ENCODE peak calls at places on chromosomes 3 and 15, in five cellular contexts. O is AG20443, U is HTR-8/SVneo, A is spleen, T is astrocyte. W is an unnamed sample.

GRCh38 chr3:10291641-10292040 is 1.1 kb downstream of the GHRL start:
- DNase-seq in T (no peak), A (no peak), U (no peak), O (no peak), W (no peak)

GRCh38 chr3:54822206-54822605 is 105.7 kb downstream of the LRTM1 start:
- DNase-seq in T (peak), O (peak), A (no peak), U (no peak), W (no peak)

GRCh38 chr3:81005992-81006391 is 755.5 kb downstream of the GBE1 start:
- DNase-seq in T (no peak), O (no peak), A (no peak), U (no peak), W (no peak)

GRCh38 chr3:133578548-133579191 is 5.2 kb downstream of the CDV3 start:
- DNase-seq in O (peak), A (no peak), T (peak), U (peak), W (peak)

GRCh38 chr3:152026033-152026556 is 152.7 kb downstream of the SUCNR1 start:
- DNase-seq in A (no peak), O (peak), T (peak), U (peak), W (peak)

GRCh38 chr3:79038057-79038456 is 729.7 kb downstream of the ROBO1 start:
- DNase-seq in O (no peak), T (no peak), U (no peak), A (no peak), W (no peak)

GRCh38 chr3:28406241-28406640 is 57.6 kb upstream of the AZI2 start:
- DNase-seq in U (no peak), O (no peak), A (no peak), T (no peak), W (no peak)

GRCh38 chr15:71448688-71449114 is 333.4 kb downstream of the THSD4 start:
- DNase-seq in O (peak), T (peak), U (peak), A (no peak), W (peak)

GRCh38 chr15:57500979-57501576 is 90.6 kb upstream of the MYZAP start:
- DNase-seq in U (no peak), O (peak), T (peak), A (no peak), W (no peak)

GRCh38 chr3:50334339-50335075 is 6.1 kb downstream of the RASSF1 start:
- DNase-seq in A (no peak), O (no peak), U (no peak), T (no peak), W (peak)

GRCh38 chr3:73148207-73148606 is 86.7 kb downstream of the EBLN2 start:
- DNase-seq in O (no peak), A (no peak), U (no peak), T (no peak), W (no peak)

GRCh38 chr3:139466369-139466768 is 9.9 kb downstream of the RBP2 start:
- DNase-seq in O (no peak), U (no peak), A (no peak), T (no peak), W (no peak)

GRCh38 chr3:197023998-197024651 is 5.5 kb downstream of the MELTF start:
- DNase-seq in U (no peak), T (no peak), O (peak), A (no peak), W (no peak)

GRCh38 chr3:52714335-52715302 is 8.7 kb downstream of the SPCS1 start:
- DNase-seq in A (no peak), O (peak), T (no peak), U (no peak), W (no peak)

GRCh38 chr3:133574260-133574881 is 885 bp downstream of the CDV3 start:
- DNase-seq in U (no peak), A (peak), O (peak), T (peak), W (peak)

GRCh38 chr3:52046186-52046913 is 10.0 kb downstream of the DUSP7 start:
- DNase-seq in O (peak), U (peak), T (peak), A (no peak), W (peak)

GRCh38 chr3:179750720-179751328 is 98.0 kb downstream of the USP13 start:
- DNase-seq in A (no peak), T (peak), U (no peak), O (peak), W (peak)

GRCh38 chr3:10930641-10931040 is 61.9 kb upstream of the SLC6A1 start:
- DNase-seq in A (peak), U (no peak), O (no peak), T (no peak), W (no peak)

GRCh38 chr3:69739204-69740102 is at the start of gene MITF:
- DNase-seq in A (peak), O (peak), T (peak), U (peak), W (peak)

GRCh38 chr15:74428442-74428787 is 5.3 kb downstream of the SEMA7A start:
- DNase-seq in T (no peak), A (no peak), O (no peak), U (no peak), W (no peak)

GRCh38 chr15:99977945-99978344 is 244.7 kb upstream of the LYSMD4 start:
- DNase-seq in O (no peak), U (no peak), T (no peak), A (no peak), W (no peak)